ENCODE peak calls at places on chromosomes 5 and 9, in four cellular contexts. N, R, K and M are unnamed samples.

GRCh38 chr9:127732444-127732843 is 2.6 kb downstream of the TOR2A start:
- DNase-seq in N (no peak), R (no peak), K (no peak), M (no peak)

GRCh38 chr9:91117959-91118651 is 243.6 kb downstream of the AUH start:
- DNase-seq in N (peak; percentile 70), R (no peak), K (no peak), M (no peak)

GRCh38 chr9:127715443-127716337 is at the start of the genes PTRH1 and TTC16:
- DNase-seq in N (peak; percentile 99), R (peak; percentile 98), K (peak; percentile 89), M (peak; percentile 72)

GRCh38 chr5:14156611-14157493 is 13.7 kb downstream of the TRIO start:
- DNase-seq in N (no peak), R (no peak), K (peak; percentile 34), M (peak; percentile 67)

GRCh38 chr9:16671591-16672137 is 198.8 kb downstream of the BNC2 start:
- DNase-seq in N (no peak), R (no peak), K (no peak), M (peak; percentile 19)

GRCh38 chr9:112299514-112299913 is 33.9 kb downstream of the PTBP3 start:
- DNase-seq in N (no peak), R (no peak), K (peak; percentile 40), M (no peak)

GRCh38 chr5:172739385-172739784 is 31.6 kb downstream of the DUSP1 start:
- DNase-seq in N (no peak), R (no peak), K (no peak), M (no peak)

GRCh38 chr9:96163712-96164111 is 138.3 kb downstream of the HSD17B3 start:
- DNase-seq in N (no peak), R (no peak), K (no peak), M (no peak)

GRCh38 chr5:67816456-67816855 is 399.1 kb upstream of the PIK3R1 start:
- DNase-seq in N (no peak), R (no peak), K (no peak), M (no peak)

GRCh38 chr5:35345222-35345621 is 114.9 kb upstream of the PRLR start:
- DNase-seq in N (no peak), R (no peak), K (peak; percentile 4), M (no peak)

GRCh38 chr5:134490925-134491271 is 34.6 kb upstream of the JADE2 start:
- DNase-seq in N (no peak), R (peak; percentile 2), K (no peak), M (no peak)

GRCh38 chr9:107208121-107208520 is 75.0 kb upstream of the RAD23B start:
- DNase-seq in N (no peak), R (no peak), K (no peak), M (no peak)

GRCh38 chr5:164235176-164235914 is 729.9 kb downstream of the MAT2B start:
- DNase-seq in N (no peak), R (no peak), K (no peak), M (no peak)

GRCh38 chr5:177429248-177430045 is 3.0 kb downstream of the GRK6 start:
- DNase-seq in N (no peak), R (peak; percentile 40), K (no peak), M (peak; percentile 72)

GRCh38 chr9:78235296-78235770 is 542 bp upstream of the CEP78 start:
- DNase-seq in N (no peak), R (no peak), K (no peak), M (no peak)

GRCh38 chr9:77092536-77092935 is 73.1 kb downstream of the FOXB2 start:
- DNase-seq in N (no peak), R (no peak), K (no peak), M (no peak)

GRCh38 chr9:135085830-135086546 is 1.5 kb upstream of the OLFM1 start:
- DNase-seq in N (peak; percentile 92), R (peak; percentile 79), K (peak; percentile 96), M (no peak)

GRCh38 chr5:158746979-158747378 is 352.7 kb downstream of the EBF1 start:
- DNase-seq in N (no peak), R (no peak), K (no peak), M (no peak)

GRCh38 chr5:96259211-96259772 is 173.8 kb downstream of the PCSK1 start:
- DNase-seq in N (no peak), R (no peak), K (peak; percentile 11), M (peak; percentile 8)

GRCh38 chr5:140382866-140383265 is 18.8 kb upstream of the ANKHD1 start:
- DNase-seq in N (no peak), R (no peak), K (no peak), M (no peak)

GRCh38 chr5:140381972-140382371 is 19.7 kb upstream of the ANKHD1 start:
- DNase-seq in N (no peak), R (no peak), K (no peak), M (no peak)

GRCh38 chr5:140383300-140383699 is 18.3 kb upstream of the ANKHD1 start:
- DNase-seq in N (no peak), R (no peak), K (no peak), M (no peak)

DNA sequence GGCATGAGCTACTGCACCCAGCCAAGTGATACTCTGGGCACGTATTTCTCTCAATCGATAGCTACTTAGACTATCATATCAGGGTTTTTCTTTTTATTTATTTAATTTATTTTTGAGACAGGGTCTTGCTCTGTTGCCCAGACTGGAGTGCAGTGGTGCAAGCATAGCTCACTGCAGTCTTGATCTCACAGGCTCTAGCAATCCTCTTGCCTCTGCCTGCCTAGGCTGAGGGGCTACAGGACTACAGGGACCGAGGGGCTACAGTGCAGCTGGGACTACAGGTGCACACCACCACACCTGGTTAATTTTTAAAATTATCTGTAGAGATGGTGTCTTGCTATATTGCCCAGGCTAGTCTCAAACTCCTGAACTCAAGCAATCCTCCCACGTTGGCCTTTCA is 20.3 kb upstream of the ANKHD1 start:
- DNase-seq in N (no peak), R (no peak), K (no peak), M (no peak)
- TF ChIP-seq TCF7 in N (no peak), R (no peak), K (no peak), M (no peak)

GRCh38 chr9:18982246-18982589 is 50.8 kb downstream of the SAXO1 start:
- DNase-seq in N (no peak), R (no peak), K (no peak), M (no peak)
- TF ChIP-seq TCF7 in N (no peak), R (no peak), K (no peak), M (no peak)

DNA sequence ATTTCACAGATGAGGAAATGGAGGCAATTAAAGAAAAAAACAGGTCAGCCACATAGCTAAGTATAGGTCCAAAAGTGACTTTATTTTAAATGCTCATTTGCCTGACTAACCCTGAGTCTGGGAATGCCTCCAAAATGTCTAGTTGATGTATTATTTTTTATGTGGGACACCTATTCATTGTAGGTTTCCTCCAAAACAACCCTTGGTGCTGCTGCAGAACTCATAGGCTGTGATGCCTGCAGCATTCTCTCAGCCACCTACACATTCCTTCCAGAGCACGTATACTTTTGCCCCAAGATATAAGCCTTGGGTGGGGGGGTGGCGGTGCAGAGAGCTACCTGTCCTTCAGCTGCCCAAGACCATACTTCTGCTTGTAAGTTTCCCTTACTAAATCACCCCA is 77.4 kb downstream of the MSX2 start:
- DNase-seq in N (no peak), R (no peak), K (no peak), M (no peak)
- TF ChIP-seq TCF7 in N (no peak), R (no peak), K (no peak), M (no peak)

GRCh38 chr5:73199671-73200070 is 26.7 kb downstream of the TMEM174 start:
- DNase-seq in N (no peak), R (no peak), K (no peak), M (no peak)
- TF ChIP-seq TCF7 in N (no peak), R (no peak), K (no peak), M (no peak)

GRCh38 chr5:37837101-37838032 is 2.5 kb downstream of the GDNF start:
- DNase-seq in N (peak; percentile 74), R (peak; percentile 77), K (no peak), M (no peak)
- TF ChIP-seq TCF7 in N (no peak), R (no peak), K (no peak), M (no peak)

GRCh38 chr5:151139015-151139414 is 18.6 kb downstream of the ANXA6 start:
- DNase-seq in N (no peak), R (no peak), K (no peak), M (no peak)
- TF ChIP-seq TCF7 in N (no peak), R (no peak), K (no peak), M (no peak)

DNA sequence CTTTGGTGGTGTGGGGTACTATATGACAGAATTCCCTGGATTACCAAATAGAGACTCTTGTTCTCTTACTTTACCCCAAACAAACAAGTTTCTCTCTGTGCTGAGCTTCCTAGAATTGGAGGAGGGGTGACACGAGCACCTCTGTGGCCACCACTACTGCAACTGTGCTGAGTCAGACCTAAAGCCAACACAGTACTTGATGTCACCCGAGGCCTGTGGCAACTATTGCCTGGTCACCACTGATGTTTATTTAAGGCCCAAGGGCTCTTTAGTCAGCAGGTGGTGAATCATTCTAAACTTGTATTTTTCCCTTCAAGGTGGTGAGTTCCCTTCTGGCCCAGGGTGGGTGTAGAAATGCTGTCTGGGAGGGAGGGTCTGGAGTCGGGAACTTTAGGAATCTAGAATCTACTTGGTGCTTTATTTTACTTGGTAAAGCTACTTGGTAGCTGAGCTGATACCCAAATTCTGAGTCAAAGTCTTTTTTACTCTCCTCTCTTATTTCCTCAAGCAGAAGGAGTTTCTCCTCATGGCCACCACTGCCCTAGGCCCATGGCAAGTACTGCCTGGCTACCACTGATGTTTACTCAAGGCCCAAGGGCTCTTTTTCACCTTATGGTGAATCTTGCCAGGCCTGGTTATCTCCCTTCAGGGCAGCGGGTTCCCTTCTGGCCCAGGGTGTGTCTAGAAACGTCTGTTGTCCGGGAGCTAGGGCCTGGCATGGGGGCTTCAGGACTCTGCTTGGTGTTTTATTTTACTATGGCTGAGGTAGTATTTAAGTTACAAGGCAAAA is 9.8 kb downstream of the LURAP1L start:
- DNase-seq in N (no peak), R (no peak), K (peak; percentile 96), M (no peak)
- TF ChIP-seq TCF7 in N (no peak), R (no peak), K (no peak), M (no peak)

GRCh38 chr5:173806270-173807035 is 81.7 kb upstream of the CPEB4 start:
- DNase-seq in N (no peak), R (no peak), K (peak; percentile 80), M (no peak)

GRCh38 chr5:173804579-173804978 is 83.6 kb upstream of the CPEB4 start:
- DNase-seq in N (no peak), R (no peak), K (no peak), M (no peak)

GRCh38 chr5:173801006-173801405 is 87.1 kb upstream of the CPEB4 start:
- DNase-seq in N (no peak), R (no peak), K (no peak), M (no peak)

GRCh38 chr5:173800340-173800739 is 87.8 kb upstream of the CPEB4 start:
- DNase-seq in N (no peak), R (peak; percentile 29), K (no peak), M (no peak)

DNA sequence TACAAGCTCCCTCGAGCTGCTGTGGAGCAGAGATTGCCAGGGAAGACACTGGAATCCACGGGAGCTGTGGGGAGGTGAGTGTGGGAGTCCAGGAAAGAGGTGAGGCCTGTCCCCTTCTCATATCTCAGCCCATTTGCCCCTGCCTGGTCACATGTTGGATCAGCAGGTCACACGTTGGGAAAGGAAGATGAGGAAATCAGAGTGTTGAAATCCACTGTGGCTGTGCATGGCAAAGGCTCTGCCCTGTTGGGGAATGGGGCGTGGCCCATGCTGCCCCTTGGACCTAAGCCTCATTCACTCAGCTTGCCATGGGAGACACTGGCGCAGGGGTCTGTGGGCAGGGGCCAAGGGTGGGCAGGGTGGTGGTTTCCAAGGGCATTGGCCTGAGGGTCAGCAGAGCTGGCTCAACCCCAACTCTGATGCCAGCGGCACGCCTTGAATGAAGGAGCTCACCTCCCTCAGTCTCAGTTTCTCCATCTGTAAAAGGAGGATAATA is 85.4 kb upstream of the CPEB4 start:
- DNase-seq in N (no peak), R (no peak), K (peak; percentile 95), M (no peak)
- TF ChIP-seq TCF7 in N (no peak), R (no peak), K (no peak), M (no peak)